ENCODE peak calls at places on chromosomes 3 and 15, in four cellular contexts. V is activated T-helper 1 cell treated with anti-CD3 and anti-CD28 coated beads, Interleukin-2, amount 50 U/mL, for 16 hours; O is sciatic nerve; E is islet precursor cell. C is an unnamed sample.

GRCh38 chr15:91946914-91947313 is 93.4 kb downstream of the SLCO3A1 start:
- DNase-seq in V (no peak), O (no peak), E (no peak), C (no peak)

GRCh38 chr15:98120561-98120960 is 160.1 kb downstream of the ARRDC4 start:
- DNase-seq in E (peak), V (no peak), O (no peak), C (no peak)

GRCh38 chr15:46080018-46080417 is 445.2 kb downstream of the SQOR start:
- DNase-seq in E (peak), O (no peak), V (no peak), C (no peak)

GRCh38 chr15:34610388-34610787 is 26.9 kb upstream of the GOLGA8B start:
- DNase-seq in V (no peak), O (no peak), E (no peak), C (no peak)

GRCh38 chr3:17195192-17195611 is 310.4 kb downstream of the PLCL2 start:
- DNase-seq in V (no peak), E (no peak), O (no peak), C (no peak)

GRCh38 chr3:11006986-11007385 is 14.4 kb downstream of the SLC6A1 start:
- DNase-seq in E (no peak), V (no peak), O (no peak), C (no peak)

GRCh38 chr15:85771781-85772445 is 22.8 kb downstream of the KLHL25 start:
- DNase-seq in E (no peak), O (peak), V (no peak), C (peak)

GRCh38 chr15:40470423-40471104 is at the start of gene CHST14:
- DNase-seq in O (no peak), E (peak), V (peak), C (peak)

GRCh38 chr3:111910806-111911205 is 51.7 kb downstream of the PHLDB2 start:
- DNase-seq in O (no peak), E (no peak), V (no peak), C (no peak)

GRCh38 chr3:119352235-119352634 is 58.1 kb downstream of the ARHGAP31 start:
- DNase-seq in O (no peak), V (no peak), E (peak), C (no peak)

GRCh38 chr15:57772223-57772957 is 65.9 kb downstream of the POLR2M start:
- DNase-seq in E (no peak), O (no peak), V (no peak), C (no peak)

GRCh38 chr15:29612096-29612495 is 210.2 kb downstream of the TJP1 start:
- DNase-seq in E (peak), V (no peak), O (no peak), C (no peak)

GRCh38 chr3:139533781-139534443 is 5.6 kb downstream of the RBP1 start:
- DNase-seq in E (peak), V (no peak), O (no peak), C (no peak)

GRCh38 chr3:77815467-77815866 is 775.6 kb downstream of the ROBO2 start:
- DNase-seq in E (peak), V (no peak), O (no peak), C (no peak)

GRCh38 chr15:45242289-45242688 is 9.7 kb upstream of the SLC28A2 start:
- DNase-seq in V (no peak), O (no peak), E (no peak), C (no peak)

GRCh38 chr3:133843634-133844033 is 38.0 kb downstream of the SRPRB start:
- DNase-seq in O (peak), E (no peak), V (no peak), C (peak)

GRCh38 chr3:12325594-12326295 is 36.9 kb downstream of the PPARG start:
- DNase-seq in O (no peak), V (no peak), E (no peak), C (no peak)

GRCh38 chr3:156304406-156304805 is 184.0 kb downstream of the KCNAB1 start:
- DNase-seq in O (no peak), E (no peak), V (no peak), C (no peak)

GRCh38 chr3:186514296-186515002 is 29.7 kb downstream of the CRYGS start:
- DNase-seq in E (no peak), O (no peak), V (no peak), C (no peak)

GRCh38 chr15:72411544-72411943 is 13.4 kb downstream of the TMEM202 start:
- DNase-seq in E (no peak), O (no peak), V (no peak), C (no peak)

GRCh38 chr3:171353423-171353822 is 106.8 kb downstream of the TNIK start:
- DNase-seq in V (no peak), E (no peak), O (no peak), C (no peak)

GRCh38 chr15:33654859-33655258 is 313.4 kb upstream of the CHRM5 start:
- DNase-seq in O (no peak), E (no peak), V (no peak), C (no peak)

GRCh38 chr3:32384938-32385337 is 6.7 kb upstream of the CMTM7 start:
- DNase-seq in V (no peak), O (no peak), E (peak), C (no peak)

GRCh38 chr3:109187390-109187789 is 50.9 kb downstream of the C3orf85 start:
- DNase-seq in O (no peak), V (no peak), E (no peak), C (no peak)

GRCh38 chr3:83873550-83873949 is 1085.2 kb upstream of the CADM2 start:
- DNase-seq in O (no peak), E (no peak), V (no peak), C (no peak)

GRCh38 chr3:9951126-9951525 is 1.1 kb downstream of the PRRT3 start:
- DNase-seq in E (no peak), O (no peak), V (no peak), C (no peak)

GRCh38 chr3:67000006-67000405 is 1.9 kb downstream of the KBTBD8 start:
- DNase-seq in E (no peak), O (no peak), V (no peak), C (no peak)

GRCh38 chr3:177377166-177377565 is 179.9 kb upstream of the TBL1XR1 start:
- DNase-seq in E (peak), O (no peak), V (no peak), C (no peak)

GRCh38 chr15:97652700-97653167 is 307.8 kb upstream of the ARRDC4 start:
- DNase-seq in O (no peak), E (peak), V (no peak), C (no peak)

GRCh38 chr3:193704431-193704830 is 111.4 kb downstream of the OPA1 start:
- DNase-seq in V (no peak), O (no peak), E (no peak), C (no peak)

GRCh38 chr3:9512456-9513045 is 41.1 kb downstream of the LHFPL4 start:
- DNase-seq in V (no peak), O (no peak), E (no peak), C (no peak)

GRCh38 chr3:141076821-141077571 is 25.8 kb downstream of the SPSB4 start:
- DNase-seq in V (no peak), E (peak), O (peak), C (peak)

GRCh38 chr3:160169139-160169830 is 55.9 kb upstream of the C3orf80 start:
- DNase-seq in V (no peak), E (peak), O (no peak), C (no peak)

GRCh38 chr3:40677749-40678148 is 153.0 kb downstream of the ZNF621 start:
- DNase-seq in E (no peak), O (no peak), V (no peak), C (no peak)

GRCh38 chr15:51277085-51277484 is 61.3 kb downstream of the CYP19A1 start:
- DNase-seq in O (no peak), V (no peak), E (no peak), C (no peak)

GRCh38 chr3:47536221-47536891 is 22.8 kb upstream of the ELP6 start:
- DNase-seq in O (no peak), E (no peak), V (no peak), C (no peak)

GRCh38 chr15:86063328-86064180 is 16.1 kb upstream of the AGBL1 start:
- DNase-seq in V (no peak), O (no peak), E (no peak), C (no peak)

GRCh38 chr15:63495780-63496179 is 8.6 kb upstream of the USP3 start:
- DNase-seq in V (no peak), E (peak), O (no peak), C (no peak)

C was measured in sigmoid colon.